ENCODE peak calls at places on chromosomes 12 and 14, in ten cellular contexts. P, X, Y, G, U, R, J, C, D and S are unnamed samples.

GRCh38 chr12:109944975-109945374 is 44.9 kb downstream of the TCHP start:
- DNase-seq in J (no peak), G (peak; percentile 39), C (no peak), D (no peak), X (peak; percentile 83), U (no peak), R (no peak), Y (no peak), P (peak; percentile 24), S (no peak)

GRCh38 chr14:54177861-54178591 is 218.8 kb upstream of the CDKN3 start:
- DNase-seq in P (peak; percentile 20), C (no peak), D (no peak), R (no peak), U (no peak), G (no peak), Y (no peak), X (no peak), J (no peak), S (no peak)

GRCh38 chr12:68435816-68436215 is 103.7 kb upstream of the MDM1 start:
- DNase-seq in R (no peak), D (no peak), P (no peak), X (no peak), U (no peak), Y (no peak), C (no peak), J (no peak), G (no peak), S (no peak)

GRCh38 chr12:121673013-121673441 is 3.6 kb upstream of the MORN3 start:
- DNase-seq in U (no peak), Y (peak; percentile 23), R (no peak), D (no peak), P (peak; percentile 19), J (no peak), X (no peak), C (peak; percentile 34), G (no peak), S (no peak)

GRCh38 chr14:65070710-65071033 is 31.6 kb downstream of the MAX start:
- DNase-seq in P (peak; percentile 8), D (no peak), X (no peak), Y (peak; percentile 90), R (no peak), J (no peak), U (no peak), G (no peak), C (peak; percentile 85), S (peak; percentile 59)

GRCh38 chr14:101505216-101505970 is 55.9 kb upstream of the DIO3 start:
- DNase-seq in J (no peak), Y (no peak), U (no peak), P (no peak), C (no peak), D (no peak), R (no peak), G (no peak), X (no peak), S (no peak)

GRCh38 chr12:68880660-68881325 is 52.2 kb downstream of the CPM start:
- DNase-seq in D (no peak), X (no peak), C (no peak), P (no peak), G (no peak), J (no peak), Y (no peak), R (no peak), U (no peak), S (no peak)

GRCh38 chr12:90897981-90898380 is 57.0 kb downstream of the CCER1 start:
- DNase-seq in G (no peak), P (no peak), J (no peak), D (no peak), X (peak; percentile 26), C (no peak), R (no peak), Y (no peak), U (no peak), S (no peak)

GRCh38 chr12:58602736-58603135 is 317.6 kb downstream of the LRIG3 start:
- DNase-seq in Y (no peak), D (no peak), P (no peak), X (no peak), G (no peak), J (no peak), C (no peak), U (no peak), R (no peak), S (no peak)

GRCh38 chr12:75207338-75208083 is 2.1 kb downstream of the KCNC2 start:
- DNase-seq in Y (no peak), C (no peak), G (peak; percentile 78), J (no peak), R (no peak), P (no peak), U (peak; percentile 42), X (no peak), D (no peak), S (no peak)

GRCh38 chr12:53105712-53106439 is 2.6 kb downstream of the SOAT2 start:
- DNase-seq in G (no peak), J (no peak), Y (no peak), R (no peak), X (no peak), P (no peak), C (no peak), D (no peak), U (no peak), S (no peak)

GRCh38 chr12:65891219-65891618 is 66.9 kb downstream of the HMGA2 start:
- DNase-seq in R (no peak), D (no peak), Y (no peak), G (no peak), X (peak; percentile 84), P (peak; percentile 61), J (no peak), U (no peak), C (no peak), S (peak; percentile 14)

GRCh38 chr12:40375076-40375475 is 150.3 kb downstream of the LRRK2 start:
- DNase-seq in U (no peak), G (no peak), P (peak; percentile 2), Y (no peak), D (peak; percentile 8), C (peak; percentile 4), X (no peak), R (no peak), J (no peak), S (peak; percentile 1)

GRCh38 chr14:103625361-103626095 is 3.5 kb upstream of the KLC1 start:
- DNase-seq in X (no peak), D (no peak), G (no peak), C (peak; percentile 22), P (no peak), U (no peak), R (no peak), Y (no peak), J (no peak), S (peak; percentile 18)

GRCh38 chr14:97129639-97130038 is 332.5 kb downstream of the VRK1 start:
- DNase-seq in P (no peak), D (no peak), R (no peak), X (no peak), C (no peak), Y (no peak), J (no peak), G (no peak), U (no peak), S (no peak)

GRCh38 chr14:101630056-101630960 is 69.0 kb downstream of the DIO3 start:
- DNase-seq in P (no peak), J (no peak), R (no peak), G (no peak), U (no peak), Y (no peak), X (no peak), D (no peak), C (no peak), S (no peak)

GRCh38 chr12:86712425-86712843 is 456.2 kb upstream of the MGAT4C start:
- DNase-seq in X (peak; percentile 99), D (no peak), P (peak; percentile 98), J (no peak), Y (no peak), C (peak; percentile 21), U (no peak), R (no peak), G (no peak), S (peak; percentile 60)

GRCh38 chr12:51959211-51959610 is 7.7 kb downstream of the ACVR1B start:
- DNase-seq in X (no peak), U (no peak), Y (no peak), P (no peak), G (no peak), R (no peak), C (no peak), J (no peak), D (no peak), S (no peak)

GRCh38 chr14:77882098-77882497 is 82.2 kb downstream of the ADCK1 start:
- DNase-seq in Y (peak; percentile 69), J (no peak), U (peak; percentile 67), R (no peak), P (no peak), C (peak; percentile 74), X (peak; percentile 38), G (peak; percentile 34), D (no peak), S (no peak)

GRCh38 chr12:43742106-43742505 is 16.5 kb downstream of the PUS7L start:
- DNase-seq in R (no peak), Y (no peak), D (no peak), J (no peak), G (no peak), X (peak; percentile 95), P (peak; percentile 85), U (no peak), C (no peak), S (no peak)

GRCh38 chr12:92139634-92140555 is 5.8 kb downstream of the BTG1 start:
- DNase-seq in G (no peak), U (no peak), R (no peak), X (peak; percentile 62), Y (no peak), J (no peak), D (no peak), P (no peak), C (no peak), S (no peak)

GRCh38 chr12:9064201-9064814 is 51.4 kb downstream of the A2M start:
- DNase-seq in X (peak; percentile 66), P (peak; percentile 41), U (peak; percentile 77), D (no peak), R (no peak), C (peak; percentile 42), Y (peak; percentile 49), J (no peak), G (peak; percentile 91), S (peak; percentile 55)

GRCh38 chr14:31059152-31059924 is 33.2 kb upstream of the STRN3 start:
- DNase-seq in P (peak; percentile 68), C (no peak), G (no peak), X (peak; percentile 96), U (peak; percentile 58), J (no peak), R (no peak), D (peak; percentile 85), Y (no peak), S (peak; percentile 92)

GRCh38 chr14:99320105-99320572 is 48.1 kb upstream of the BCL11B start:
- DNase-seq in R (no peak), Y (peak; percentile 62), X (peak; percentile 5), J (peak; percentile 53), U (peak; percentile 92), C (peak; percentile 19), D (peak; percentile 21), G (peak; percentile 67), P (peak; percentile 41), S (peak; percentile 19)

GRCh38 chr12:114580306-114580705 is 103.7 kb downstream of the TBX3 start:
- DNase-seq in P (no peak), R (no peak), X (no peak), U (no peak), J (no peak), G (no peak), Y (no peak), D (no peak), C (no peak), S (no peak)

GRCh38 chr14:69532561-69533335 is 41.9 kb downstream of the CCDC177 start:
- DNase-seq in D (no peak), P (no peak), G (no peak), R (no peak), Y (no peak), J (no peak), X (peak; percentile 6), U (no peak), C (no peak), S (peak; percentile 7)

GRCh38 chr12:111775205-111776193 is 8.8 kb downstream of the ALDH2 start:
- DNase-seq in P (no peak), X (peak; percentile 42), U (peak; percentile 31), Y (peak; percentile 84), D (peak; percentile 84), G (no peak), C (no peak), R (no peak), J (peak; percentile 73), S (peak; percentile 98)

GRCh38 chr14:77598366-77599050 is 17.9 kb downstream of the SPTLC2 start:
- DNase-seq in C (no peak), U (no peak), X (no peak), R (no peak), J (no peak), Y (peak; percentile 76), D (no peak), G (no peak), P (no peak), S (no peak)